ENCODE peak calls at places on chromosomes 7 and 10, in seven cellular contexts. A, W, G, Z, R, B and N are unnamed samples.

GRCh38 chr7:29019896-29020295 is 61.8 kb upstream of the TRIL start:
- DNase-seq in A (no peak), W (no peak), G (no peak), Z (no peak), R (no peak), B (no peak), N (no peak)

GRCh38 chr7:131302876-131303707 is 24.6 kb upstream of the MKLN1 start:
- DNase-seq in A (no peak), W (peak; percentile 38), G (no peak), Z (peak; percentile 66), R (peak; percentile 54), B (peak; percentile 43), N (no peak)

GRCh38 chr7:158815046-158815445 is 14.3 kb downstream of the ESYT2 start:
- DNase-seq in A (no peak), W (peak; percentile 9), G (no peak), Z (no peak), R (no peak), B (no peak), N (no peak)

GRCh38 chr7:70189776-70190175 is 591.5 kb downstream of the AUTS2 start:
- DNase-seq in A (no peak), W (no peak), G (no peak), Z (no peak), R (no peak), B (no peak), N (no peak)

GRCh38 chr10:46557319-46558140 is 1.1 kb upstream of the GPRIN2 start:
- DNase-seq in A (peak; percentile 1), W (no peak), G (no peak), Z (peak; percentile 0), R (peak; percentile 68), B (peak; percentile 23), N (no peak)

GRCh38 chr7:133353775-133354174 is 100.9 kb downstream of the EXOC4 start:
- DNase-seq in A (no peak), W (no peak), G (no peak), Z (no peak), R (no peak), B (no peak), N (no peak)

GRCh38 chr7:140260767-140261486 is 84.1 kb upstream of the KDM7A start:
- DNase-seq in A (no peak), W (no peak), G (no peak), Z (no peak), R (no peak), B (peak; percentile 14), N (no peak)

GRCh38 chr10:112307631-112308502 is 24.7 kb downstream of the TECTB start:
- DNase-seq in A (peak; percentile 13), W (peak; percentile 8), G (peak; percentile 51), Z (peak; percentile 32), R (peak; percentile 76), B (peak; percentile 39), N (no peak)

GRCh38 chr7:125427676-125428075 is 498.1 kb upstream of the POT1 start:
- DNase-seq in A (no peak), W (no peak), G (no peak), Z (no peak), R (no peak), B (no peak), N (no peak)

GRCh38 chr7:7681936-7682329 is 36.5 kb downstream of the RPA3 start:
- DNase-seq in A (no peak), W (no peak), G (no peak), Z (peak; percentile 29), R (no peak), B (no peak), N (no peak)

GRCh38 chr7:2542924-2543871 is 12.1 kb downstream of the BRAT1 start:
- DNase-seq in A (no peak), W (no peak), G (no peak), Z (no peak), R (no peak), B (peak; percentile 5), N (no peak)

GRCh38 chr7:45407730-45408406 is 166.3 kb upstream of the ADCY1 start:
- DNase-seq in A (no peak), W (no peak), G (peak; percentile 42), Z (no peak), R (no peak), B (no peak), N (no peak)

GRCh38 chr7:20340839-20341238 is 10.1 kb downstream of the ITGB8 start:
- DNase-seq in A (no peak), W (peak; percentile 50), G (peak; percentile 42), Z (no peak), R (no peak), B (peak; percentile 28), N (no peak)

GRCh38 chr7:27123021-27123476 is 7.5 kb downstream of the HOXA4 start:
- DNase-seq in A (no peak), W (no peak), G (no peak), Z (no peak), R (no peak), B (no peak), N (no peak)

GRCh38 chr7:27124979-27125689 is 5.4 kb downstream of the HOXA4 start:
- DNase-seq in A (no peak), W (no peak), G (no peak), Z (no peak), R (no peak), B (no peak), N (no peak)

GRCh38 chr7:27122075-27122910 is 8.3 kb downstream of the HOXA4 start:
- DNase-seq in A (no peak), W (no peak), G (no peak), Z (no peak), R (peak; percentile 73), B (peak; percentile 83), N (no peak)

GRCh38 chr7:27124096-27124978 is 6.2 kb downstream of the HOXA4 start:
- DNase-seq in A (no peak), W (no peak), G (no peak), Z (no peak), R (no peak), B (peak; percentile 46), N (no peak)

DNA sequence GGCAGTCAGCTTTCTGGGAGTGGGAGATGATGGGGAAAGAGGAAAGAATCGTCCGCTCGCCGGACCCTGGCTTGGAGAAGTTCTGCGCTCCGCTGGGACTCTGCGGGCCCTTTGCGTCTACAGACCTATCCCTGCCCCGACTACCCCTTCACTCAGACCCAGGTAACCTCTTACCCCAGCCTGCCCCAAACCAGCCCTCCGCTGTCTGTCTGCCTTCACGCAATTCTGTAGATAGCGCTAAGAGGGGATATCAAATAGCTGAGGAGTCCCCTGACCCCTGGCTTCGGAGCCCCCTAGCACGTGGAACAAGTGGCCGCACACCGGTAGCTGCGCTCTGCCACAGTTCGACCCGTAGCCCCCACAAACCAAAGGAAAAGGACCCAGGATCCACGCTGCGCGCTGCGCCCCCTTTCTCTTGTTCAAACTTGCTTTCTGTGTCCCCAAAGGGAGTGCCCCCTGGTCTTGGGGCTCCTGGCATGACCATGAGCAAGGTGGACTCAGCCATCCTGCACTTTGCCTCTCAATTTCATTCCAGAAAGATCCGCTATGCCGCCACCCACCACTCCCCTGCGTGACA is 7.0 kb downstream of the HOXA4 start:
- DNase-seq in A (no peak), W (no peak), G (no peak), Z (no peak), R (peak; percentile 42), B (no peak), N (no peak)
- H3K4me3 ChIP-seq in A (no peak overlapping the region), W (no peak overlapping the region), G (no peak overlapping the region), Z (no peak overlapping the region), R (no peak overlapping the region), B (no peak overlapping the region), N (no peak overlapping the region)

GRCh38 chr10:123885406-123886164 is 6.0 kb downstream of the CPXM2 start:
- DNase-seq in A (no peak), W (no peak), G (no peak), Z (no peak), R (no peak), B (no peak), N (peak; percentile 71)
- H3K4me1 ChIP-seq in A (no peaks in the 10 kb centered on the region), W (no peaks in the 10 kb centered on the region), G (no peaks in the 10 kb centered on the region), Z (no peaks in the 10 kb centered on the region), R (no peaks in the 10 kb centered on the region), B (no peaks in the 10 kb centered on the region), N (no peaks in the 10 kb centered on the region)

DNA sequence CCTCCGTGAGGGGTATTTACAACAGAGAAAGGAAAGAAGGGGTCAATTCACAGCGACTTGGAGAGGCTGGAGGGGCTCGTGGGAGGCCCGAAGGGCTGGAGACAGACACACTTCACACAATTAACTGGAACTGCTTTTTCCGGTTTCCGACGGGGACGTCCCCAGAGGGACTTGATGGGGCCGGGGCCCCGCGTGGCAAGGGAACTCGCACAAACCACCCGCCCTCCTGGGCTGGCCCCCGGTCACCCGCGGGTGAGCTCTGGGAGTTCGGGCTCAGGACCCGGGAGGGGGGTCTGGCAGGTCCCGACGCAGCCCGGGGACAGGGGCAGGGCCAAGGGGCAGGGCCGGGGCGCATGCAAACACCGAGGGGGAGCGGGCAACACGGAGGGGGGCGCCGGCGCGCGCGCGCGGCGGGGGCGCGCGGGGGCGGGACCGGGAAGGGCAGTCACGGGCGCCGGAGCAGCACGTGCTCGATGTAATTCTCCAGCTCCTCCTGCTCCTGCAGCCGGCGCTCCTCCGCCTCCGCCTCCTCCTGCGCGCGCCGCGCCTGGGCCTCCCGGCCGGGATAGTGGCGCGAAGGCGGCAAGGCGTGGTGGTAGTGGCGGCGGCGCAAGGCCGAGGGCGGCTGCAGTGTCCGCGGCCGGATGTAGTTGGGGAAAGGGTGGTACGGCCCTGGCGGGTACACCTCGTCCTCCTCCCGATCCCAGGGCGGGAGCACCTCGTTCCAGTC is 2.7 kb downstream of the VGF start:
- DNase-seq in A (no peak), W (peak; percentile 74), G (no peak), Z (no peak), R (no peak), B (peak; percentile 57), N (no peak)
- H3K4me3 ChIP-seq in A (no peak overlapping the region), W (peak overlapping the region; percentile 86), G (peak overlapping the region; percentile 50), Z (no peak overlapping the region), R (no peak overlapping the region), B (no peak overlapping the region), N (no peak overlapping the region)

GRCh38 chr10:86956195-86956840 is 1.1 kb downstream of the MMRN2 start:
- DNase-seq in A (no peak), W (no peak), G (no peak), Z (no peak), R (no peak), B (no peak), N (no peak)

GRCh38 chr10:86956841-86957448 is 470 bp downstream of the MMRN2 start:
- DNase-seq in A (no peak), W (no peak), G (no peak), Z (no peak), R (no peak), B (no peak), N (no peak)

GRCh38 chr10:86954681-86955500 is 2.5 kb downstream of the MMRN2 start:
- DNase-seq in A (no peak), W (no peak), G (no peak), Z (no peak), R (no peak), B (no peak), N (no peak)

GRCh38 chr10:86953747-86954680 is 3.4 kb downstream of the MMRN2 start:
- DNase-seq in A (no peak), W (no peak), G (peak; percentile 96), Z (no peak), R (peak; percentile 75), B (no peak), N (no peak)

DNA sequence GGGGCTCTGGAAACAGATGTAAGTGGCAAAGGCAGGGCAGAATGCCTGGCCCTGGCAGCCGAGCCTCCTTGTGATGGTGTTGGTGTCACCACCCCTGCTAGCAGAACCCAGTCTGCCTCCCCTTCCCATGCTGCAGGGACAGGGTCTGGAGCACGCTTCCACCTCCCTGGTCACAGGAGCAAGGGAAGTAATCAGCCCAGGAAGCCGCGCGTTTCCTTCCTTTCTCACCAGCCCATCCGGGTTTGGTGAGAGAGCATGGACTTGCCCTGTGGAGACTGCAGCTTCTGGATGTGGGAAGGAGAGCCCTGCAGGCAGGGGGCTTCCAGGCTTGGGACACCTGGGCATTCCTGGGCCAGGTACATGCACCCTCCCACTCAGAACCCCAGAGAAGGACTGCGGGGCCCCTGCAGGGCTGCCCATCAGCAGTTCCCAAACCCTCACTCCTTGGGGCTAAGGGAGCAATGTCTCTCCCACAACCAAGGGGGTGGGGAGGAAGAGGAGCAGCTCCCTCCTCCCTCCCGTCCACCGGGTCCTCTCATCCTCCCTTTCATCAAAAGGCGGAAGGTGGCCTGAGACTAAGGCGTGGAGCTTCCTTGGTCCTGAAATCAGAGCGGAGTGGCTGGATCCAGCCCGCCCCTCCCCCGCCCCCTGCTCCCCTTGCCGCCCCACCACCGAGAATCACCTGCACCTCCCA is 1.8 kb downstream of the MMRN2 start:
- DNase-seq in A (no peak), W (no peak), G (no peak), Z (no peak), R (peak; percentile 50), B (no peak), N (no peak)
- H3K4me1 ChIP-seq in A (peaks cover 8% of the 10 kb centered on the region), W (peaks cover 44% of the 10 kb centered on the region), G (peaks cover 52% of the 10 kb centered on the region), Z (peaks cover 2% of the 10 kb centered on the region), R (peaks cover 9% of the 10 kb centered on the region), B (no peaks in the 10 kb centered on the region), N (peaks cover 63% of the 10 kb centered on the region)